ENCODE peak calls at places on chromosomes 12 and 14, in five cellular contexts. B is RWPE2, X is omental fat pad, P is esophagus squamous epithelium, E is SK-N-SH. W is an unnamed sample.

GRCh38 chr14:38964630-38965029 is 138.4 kb downstream of the SEC23A start:
- DNase-seq in B (no peak), X (no peak), P (no peak), E (no peak), W (no peak)

GRCh38 chr12:93449277-93449676 is 7.5 kb upstream of the UBE2N start:
- DNase-seq in B (no peak), X (no peak), P (no peak), E (no peak), W (no peak)

GRCh38 chr12:19277707-19278106 is 148.2 kb downstream of the PLEKHA5 start:
- DNase-seq in B (no peak), X (no peak), P (no peak), E (no peak), W (no peak)

GRCh38 chr12:2647186-2647585 is 147.6 kb upstream of the FKBP4 start:
- DNase-seq in B (peak), X (no peak), P (no peak), E (no peak), W (no peak)

GRCh38 chr12:62865860-62866407 is 69.0 kb downstream of the PPM1H start:
- DNase-seq in B (no peak), X (no peak), P (no peak), E (no peak), W (no peak)

GRCh38 chr14:36517242-36518030 is 2.6 kb downstream of the NKX2-1 start:
- DNase-seq in B (peak), X (no peak), P (no peak), E (peak), W (no peak)

GRCh38 chr12:75480469-75480949 is at the start of gene GLIPR1:
- DNase-seq in B (peak), X (peak), P (peak), E (peak), W (peak)

GRCh38 chr12:131223791-131224567 is 270.3 kb downstream of the ADGRD1 start:
- DNase-seq in B (peak), X (no peak), P (no peak), E (peak), W (no peak)

GRCh38 chr12:47120736-47121135 is 41.0 kb upstream of the AMIGO2 start:
- DNase-seq in B (no peak), X (no peak), P (no peak), E (no peak), W (no peak)

GRCh38 chr12:1835178-1836131 is 15.1 kb downstream of the LRTM2 start:
- DNase-seq in B (peak), X (no peak), P (no peak), E (no peak), W (no peak)

GRCh38 chr14:99191663-99192621 is 80.1 kb downstream of the BCL11B start:
- DNase-seq in B (no peak), X (no peak), P (no peak), E (no peak), W (peak)

GRCh38 chr14:92960706-92961566 is 38.0 kb downstream of the CHGA start:
- DNase-seq in B (no peak), X (no peak), P (no peak), E (no peak), W (no peak)

GRCh38 chr12:44034916-44035315 is 199.0 kb downstream of the TMEM117 start:
- DNase-seq in B (no peak), X (no peak), P (no peak), E (no peak), W (no peak)

GRCh38 chr14:85565862-85566296 is 35.9 kb downstream of the FLRT2 start:
- DNase-seq in B (no peak), X (no peak), P (no peak), E (no peak), W (no peak)

GRCh38 chr14:71711619-71712018 is 220.6 kb upstream of the RGS6 start:
- DNase-seq in B (no peak), X (no peak), P (no peak), E (no peak), W (no peak)

GRCh38 chr12:120468271-120468845 is 1.2 kb downstream of the SRSF9 start:
- DNase-seq in B (no peak), X (peak), P (no peak), E (peak), W (no peak)

GRCh38 chr12:124456652-124457152 is 110.7 kb downstream of the NCOR2 start:
- DNase-seq in B (no peak), X (no peak), P (peak), E (no peak), W (no peak)

GRCh38 chr14:98684486-98684885 is 587.5 kb downstream of the BCL11B start:
- DNase-seq in B (no peak), X (no peak), P (no peak), E (no peak), W (no peak)

GRCh38 chr14:22434901-22435565 is 154.0 kb downstream of the DAD1 start:
- DNase-seq in B (no peak), X (no peak), P (no peak), E (no peak), W (no peak)
- TF ChIP-seq CTCF in B (no peak), X (no peak), P (no peak), E (no peak), W (no peak)

GRCh38 chr14:28348797-28349196 is 417.8 kb upstream of the FOXG1 start:
- DNase-seq in B (no peak), X (no peak), P (no peak), E (no peak), W (no peak)

GRCh38 chr14:28344381-28344780 is 422.2 kb upstream of the FOXG1 start:
- DNase-seq in B (no peak), X (no peak), P (no peak), E (no peak), W (no peak)
- TF ChIP-seq CTCF in B (no peak), X (no peak), P (no peak), E (no peak), W (no peak)

GRCh38 chr12:32390572-32391219 is 8.7 kb upstream of the FGD4 start:
- DNase-seq in B (no peak), X (no peak), P (no peak), E (peak), W (no peak)
- TF ChIP-seq CTCF in B (no peak), X (no peak), P (no peak), E (no peak), W (no peak)

GRCh38 chr14:30569903-30570226 is 10.9 kb downstream of the G2E3 start:
- DNase-seq in B (no peak), X (no peak), P (no peak), E (no peak), W (no peak)

GRCh38 chr14:30569216-30569902 is 10.4 kb downstream of the G2E3 start:
- DNase-seq in B (no peak), X (no peak), P (no peak), E (no peak), W (no peak)

GRCh38 chr14:30572237-30572636 is 13.3 kb downstream of the G2E3 start:
- DNase-seq in B (no peak), X (no peak), P (no peak), E (no peak), W (no peak)

GRCh38 chr14:30572771-30573170 is 13.8 kb downstream of the G2E3 start:
- DNase-seq in B (no peak), X (no peak), P (no peak), E (no peak), W (no peak)

DNA sequence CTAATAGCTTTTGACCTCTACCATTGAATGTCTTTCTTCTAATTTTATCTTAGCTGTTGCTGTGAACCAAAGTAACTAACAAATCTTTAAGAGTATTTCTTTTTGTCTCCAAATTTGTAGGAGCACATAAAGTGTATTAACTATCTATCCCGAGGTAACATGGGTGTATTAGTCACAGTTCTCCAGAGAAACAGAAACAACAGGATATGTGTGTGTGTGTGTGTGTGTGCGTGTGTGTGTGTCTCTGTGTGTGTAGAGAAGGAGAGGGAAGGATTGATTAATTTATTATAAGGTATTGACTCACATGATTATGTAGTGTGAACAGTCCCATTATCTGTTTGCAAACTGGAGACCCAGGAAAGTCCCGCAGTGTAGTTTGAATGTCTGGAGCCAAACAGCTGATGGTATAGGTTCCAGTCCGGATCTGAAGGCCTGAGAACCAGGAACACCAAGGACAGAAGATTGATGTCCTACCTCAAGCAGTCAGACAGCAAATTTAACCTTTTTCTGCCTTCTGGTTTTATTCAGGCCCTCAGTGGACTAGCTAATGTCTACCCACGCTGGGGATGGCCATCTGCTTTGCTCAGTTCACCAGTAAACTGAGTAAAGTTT is 14.4 kb downstream of the G2E3 start:
- DNase-seq in B (no peak), X (no peak), P (no peak), E (no peak), W (no peak)
- TF ChIP-seq CTCF in B (no peak), X (no peak), P (no peak), E (no peak), W (no peak)

GRCh38 chr12:7502612-7503011 is 965 bp downstream of the CD163 start:
- DNase-seq in B (no peak), X (no peak), P (no peak), E (no peak), W (no peak)
- TF ChIP-seq CTCF in B (no peak), X (no peak), P (no peak), E (no peak), W (no peak)

DNA sequence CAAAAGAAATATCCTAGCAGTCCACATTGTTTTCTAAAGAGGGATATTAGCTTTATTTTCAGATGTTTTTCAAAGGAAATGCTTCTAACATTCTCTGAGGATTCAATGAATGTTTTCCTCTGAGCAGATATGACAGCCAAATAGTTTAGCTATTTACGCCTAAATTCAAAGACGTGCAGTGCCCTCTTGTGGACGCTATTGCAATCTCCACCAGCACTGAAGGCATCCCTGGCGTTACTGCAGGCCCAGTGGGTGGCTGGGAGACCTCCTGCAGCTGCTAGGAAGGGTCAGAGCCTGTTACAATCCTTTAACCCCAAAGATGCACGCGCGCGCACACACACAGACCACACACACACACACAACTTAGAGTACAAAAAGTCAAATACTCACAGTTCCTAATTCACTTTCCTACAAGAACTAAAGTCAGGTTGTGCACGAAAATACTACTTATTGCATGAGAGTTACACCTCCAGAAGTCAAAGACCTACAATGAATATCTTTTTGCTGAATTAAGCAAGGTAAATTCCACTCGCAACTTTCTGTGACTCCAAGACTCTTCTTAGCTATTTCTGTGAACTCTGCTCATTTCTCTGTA is 589.3 kb upstream of the TMEM132C start:
- DNase-seq in B (no peak), X (peak), P (no peak), E (peak), W (peak)
- TF ChIP-seq CTCF in B (peak), X (no peak), P (peak), E (peak), W (peak)

GRCh38 chr12:68001486-68002466 is 12.5 kb downstream of the IFNG-AS1 start:
- DNase-seq in B (no peak), X (no peak), P (no peak), E (no peak), W (no peak)
- TF ChIP-seq CTCF in B (peak), X (no peak), P (no peak), E (peak), W (peak)

DNA sequence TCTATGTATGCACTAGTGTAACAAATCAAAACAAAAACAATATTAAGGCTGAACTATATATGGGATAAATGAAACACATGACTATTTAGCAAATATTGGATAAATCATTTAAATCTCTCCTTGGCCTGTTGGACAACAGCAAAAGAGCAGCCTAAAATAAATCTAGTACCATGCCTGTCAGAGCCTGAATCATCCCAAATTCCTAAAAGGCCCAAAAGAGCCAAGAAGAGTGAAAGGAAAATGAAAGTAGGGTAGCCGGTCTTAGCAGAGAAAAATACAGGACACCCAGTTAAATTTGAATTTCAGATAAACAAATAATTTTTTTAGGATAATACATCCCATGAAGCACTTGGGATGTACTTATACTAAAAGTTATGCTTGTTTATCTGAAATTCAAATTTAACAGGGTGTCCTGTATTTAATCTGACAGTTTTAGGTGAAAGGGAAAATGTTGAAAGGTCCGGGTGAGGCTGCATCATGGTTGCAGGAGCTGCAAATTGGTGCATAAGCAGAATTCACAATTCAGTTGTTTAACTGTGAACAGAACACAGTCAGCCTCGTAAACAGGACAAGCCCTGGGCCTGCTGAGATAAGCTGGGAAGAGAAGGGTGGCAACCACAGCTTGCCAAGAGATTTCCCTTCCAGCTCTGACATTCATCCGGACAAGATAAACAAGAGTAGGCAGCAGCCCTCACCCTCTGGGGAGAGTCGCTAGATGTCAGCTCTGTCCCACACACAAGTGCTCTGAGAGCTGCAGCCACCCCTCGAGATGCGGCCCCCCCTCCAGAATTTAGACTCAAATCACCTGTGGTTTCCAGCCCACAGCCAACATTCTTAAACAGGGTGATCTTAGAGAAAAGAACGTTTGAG is 30.3 kb downstream of the DMAC2L start:
- DNase-seq in B (no peak), X (no peak), P (no peak), E (peak), W (no peak)
- TF ChIP-seq CTCF in B (peak), X (no peak), P (peak), E (peak), W (no peak)